ENCODE peak calls at places on chromosomes 13 and 19, in seven cellular contexts. One of them, this sample, is unnamed.
A peak's percentile ranks its signal among the peaks of the same experiment; 100 is the strongest.

GRCh38 chr19:3098515-3099346 is 4.6 kb downstream of the GNA11 start:
- DNase-seq in cardiac muscle cell: peak; percentile 26
- DNase-seq in brain microvascular endothelial cell: no peak
- DNase-seq in H1: peak; percentile 44
- DNase-seq in heart left ventricle: peak; percentile 85
- DNase-seq in RWPE1: no peak
- DNase-seq in GM12878: no peak
- DNase-seq in this sample: no peak

GRCh38 chr19:10044390-10044789 is 31.1 kb downstream of the RDH8 start:
- DNase-seq in heart left ventricle: no peak
- DNase-seq in H1: no peak
- DNase-seq in brain microvascular endothelial cell: no peak
- DNase-seq in RWPE1: peak; percentile 44
- DNase-seq in GM12878: no peak
- DNase-seq in cardiac muscle cell: no peak
- DNase-seq in this sample: no peak

GRCh38 chr13:113049521-113049941 is 56.1 kb upstream of the F7 start:
- DNase-seq in RWPE1: no peak
- DNase-seq in brain microvascular endothelial cell: no peak
- DNase-seq in heart left ventricle: peak; percentile 44
- DNase-seq in cardiac muscle cell: no peak
- DNase-seq in H1: no peak
- DNase-seq in GM12878: no peak
- DNase-seq in this sample: no peak

GRCh38 chr19:40689339-40690049 is 957 bp downstream of the NUMBL start:
- DNase-seq in brain microvascular endothelial cell: peak; percentile 20
- DNase-seq in H1: peak; percentile 58
- DNase-seq in RWPE1: no peak
- DNase-seq in GM12878: no peak
- DNase-seq in cardiac muscle cell: no peak
- DNase-seq in heart left ventricle: peak; percentile 50
- DNase-seq in this sample: no peak

GRCh38 chr19:57321164-57321563 is 892 bp downstream of the ZNF543 start:
- DNase-seq in GM12878: no peak
- DNase-seq in brain microvascular endothelial cell: no peak
- DNase-seq in H1: no peak
- DNase-seq in heart left ventricle: no peak
- DNase-seq in RWPE1: no peak
- DNase-seq in cardiac muscle cell: no peak
- DNase-seq in this sample: no peak

GRCh38 chr13:102440259-102440936 is 38.5 kb upstream of the FGF14 start:
- DNase-seq in GM12878: peak; percentile 52
- DNase-seq in heart left ventricle: no peak
- DNase-seq in RWPE1: peak; percentile 29
- DNase-seq in H1: no peak
- DNase-seq in cardiac muscle cell: no peak
- DNase-seq in brain microvascular endothelial cell: no peak
- DNase-seq in this sample: no peak

GRCh38 chr13:42071667-42072419 is 23.4 kb downstream of the DGKH start:
- DNase-seq in GM12878: no peak
- DNase-seq in H1: no peak
- DNase-seq in brain microvascular endothelial cell: peak; percentile 68
- DNase-seq in cardiac muscle cell: peak; percentile 66
- DNase-seq in heart left ventricle: no peak
- DNase-seq in RWPE1: no peak
- DNase-seq in this sample: no peak

GRCh38 chr19:56660381-56661105 is 11.0 kb downstream of the ZNF835 start:
- DNase-seq in H1: no peak
- DNase-seq in cardiac muscle cell: no peak
- DNase-seq in heart left ventricle: peak; percentile 33
- DNase-seq in RWPE1: no peak
- DNase-seq in brain microvascular endothelial cell: no peak
- DNase-seq in GM12878: no peak
- DNase-seq in this sample: no peak

GRCh38 chr13:114070098-114070799 is 62.2 kb downstream of the RASA3 start:
- DNase-seq in heart left ventricle: peak; percentile 16
- DNase-seq in RWPE1: no peak
- DNase-seq in H1: no peak
- DNase-seq in cardiac muscle cell: no peak
- DNase-seq in GM12878: no peak
- DNase-seq in brain microvascular endothelial cell: no peak
- DNase-seq in this sample: no peak

GRCh38 chr19:48617146-48617937 is 1.6 kb downstream of the RPL18 start:
- DNase-seq in heart left ventricle: no peak
- DNase-seq in cardiac muscle cell: peak; percentile 61
- DNase-seq in brain microvascular endothelial cell: no peak
- DNase-seq in RWPE1: no peak
- DNase-seq in H1: no peak
- DNase-seq in GM12878: no peak
- DNase-seq in this sample: no peak

GRCh38 chr19:42284066-42284501 is 15.0 kb downstream of the CIC start:
- DNase-seq in heart left ventricle: peak; percentile 87
- DNase-seq in H1: no peak
- DNase-seq in RWPE1: peak; percentile 87
- DNase-seq in cardiac muscle cell: peak; percentile 88
- DNase-seq in GM12878: no peak
- DNase-seq in brain microvascular endothelial cell: no peak
- DNase-seq in this sample: no peak

GRCh38 chr19:43639507-43640423 is at the start of gene CADM4:
- DNase-seq in RWPE1: peak; percentile 43
- DNase-seq in H1: peak; percentile 66
- DNase-seq in heart left ventricle: peak; percentile 38
- DNase-seq in cardiac muscle cell: no peak
- DNase-seq in brain microvascular endothelial cell: no peak
- DNase-seq in GM12878: no peak
- DNase-seq in this sample: no peak

GRCh38 chr13:93279982-93280381 is 53.4 kb downstream of the GPC6 start:
- DNase-seq in heart left ventricle: no peak
- DNase-seq in H1: no peak
- DNase-seq in RWPE1: no peak
- DNase-seq in brain microvascular endothelial cell: no peak
- DNase-seq in cardiac muscle cell: no peak
- DNase-seq in GM12878: no peak
- DNase-seq in this sample: no peak

GRCh38 chr13:98429531-98429930 is 147.4 kb downstream of the STK24 start:
- DNase-seq in RWPE1: no peak
- DNase-seq in GM12878: no peak
- DNase-seq in heart left ventricle: no peak
- DNase-seq in H1: no peak
- DNase-seq in brain microvascular endothelial cell: no peak
- DNase-seq in cardiac muscle cell: no peak
- DNase-seq in this sample: no peak
- TF ChIP-seq CTCF in RWPE1: no peak
- TF ChIP-seq CTCF in GM12878: no peak
- TF ChIP-seq CTCF in heart left ventricle: no peak
- TF ChIP-seq CTCF in H1: no peak
- TF ChIP-seq CTCF in brain microvascular endothelial cell: no peak
- TF ChIP-seq CTCF in cardiac muscle cell: no peak
- TF ChIP-seq CTCF in this sample: no peak

GRCh38 chr13:50744261-50744660 is 99.2 kb downstream of the DLEU7 start:
- DNase-seq in cardiac muscle cell: no peak
- DNase-seq in brain microvascular endothelial cell: no peak
- DNase-seq in H1: no peak
- DNase-seq in GM12878: no peak
- DNase-seq in heart left ventricle: no peak
- DNase-seq in RWPE1: no peak
- DNase-seq in this sample: no peak
- H3K27ac ChIP-seq in cardiac muscle cell: no peak overlapping the region
- H3K27ac ChIP-seq in brain microvascular endothelial cell: no peak overlapping the region
- H3K27ac ChIP-seq in H1: no peak overlapping the region
- H3K27ac ChIP-seq in GM12878: no peak overlapping the region
- H3K27ac ChIP-seq in heart left ventricle: no peak overlapping the region
- H3K27ac ChIP-seq in RWPE1: no peak overlapping the region
- H3K27ac ChIP-seq in this sample: no peak overlapping the region

GRCh38 chr19:8525401-8525684 is 11.4 kb upstream of the ZNF414 start:
- DNase-seq in H1: peak; percentile 99
- DNase-seq in RWPE1: no peak
- DNase-seq in heart left ventricle: no peak
- DNase-seq in GM12878: no peak
- DNase-seq in cardiac muscle cell: no peak
- DNase-seq in brain microvascular endothelial cell: no peak
- DNase-seq in this sample: no peak
- TF ChIP-seq CTCF in H1: peak; percentile 69
- TF ChIP-seq CTCF in RWPE1: no peak
- TF ChIP-seq CTCF in heart left ventricle: peak; percentile 46
- TF ChIP-seq CTCF in GM12878: no peak
- TF ChIP-seq CTCF in cardiac muscle cell: peak; percentile 31
- TF ChIP-seq CTCF in brain microvascular endothelial cell: peak; percentile 41
- TF ChIP-seq CTCF in this sample: no peak

DNA sequence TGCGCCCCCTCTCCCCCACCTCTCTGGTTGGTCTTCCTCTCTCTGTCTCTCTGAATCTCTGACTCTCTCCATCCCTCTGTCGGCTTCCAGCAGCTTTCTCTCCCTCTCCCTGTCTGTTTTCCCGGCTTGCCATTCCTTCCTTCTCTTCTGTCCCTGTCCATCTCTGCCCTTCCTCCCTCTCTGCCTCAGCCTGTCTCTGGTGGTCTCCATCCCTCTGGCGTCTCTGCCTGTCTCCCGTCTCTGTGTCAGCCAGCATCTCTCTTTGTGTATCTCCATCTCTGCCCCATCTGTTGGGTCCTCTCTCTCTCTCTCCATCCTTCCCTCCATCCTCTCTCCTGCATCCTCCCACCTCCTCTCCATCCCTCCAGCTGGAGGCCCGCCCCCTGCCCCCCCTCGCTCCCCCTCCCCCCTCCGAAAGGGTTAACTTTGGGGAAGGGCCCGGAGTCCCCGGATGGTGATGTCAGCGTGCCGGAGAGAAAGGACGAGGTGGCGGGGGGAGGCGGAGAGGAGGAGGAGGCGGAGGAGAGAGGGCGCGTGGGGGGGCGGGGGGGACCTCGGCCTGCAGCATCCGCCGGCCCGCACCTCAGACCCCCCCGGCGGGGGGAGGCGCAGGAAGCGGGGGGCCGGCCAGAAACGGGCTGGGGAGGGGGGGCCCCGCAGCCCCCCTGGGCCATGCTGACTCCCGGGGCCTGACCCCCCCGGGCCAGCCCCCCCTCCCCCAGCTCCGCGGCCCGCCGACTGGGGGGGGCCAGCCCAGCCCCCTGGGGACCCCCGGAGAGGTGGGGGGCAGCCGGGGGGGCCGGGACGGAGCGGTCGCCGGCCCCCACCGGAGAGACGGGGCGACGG is at the start of gene BRSK1:
- DNase-seq in H1: peak; percentile 86
- DNase-seq in RWPE1: no peak
- DNase-seq in heart left ventricle: peak; percentile 73
- DNase-seq in cardiac muscle cell: peak; percentile 70
- DNase-seq in GM12878: no peak
- DNase-seq in brain microvascular endothelial cell: peak; percentile 40
- DNase-seq in this sample: no peak
- H3K27ac ChIP-seq in H1: no peak within 1 kb of the TSS
- H3K27ac ChIP-seq in RWPE1: peak within 1 kb of the TSS; percentile 71
- H3K27ac ChIP-seq in heart left ventricle: peak within 1 kb of the TSS; percentile 83
- H3K27ac ChIP-seq in cardiac muscle cell: peak within 1 kb of the TSS; percentile 87
- H3K27ac ChIP-seq in GM12878: no peak within 1 kb of the TSS
- H3K27ac ChIP-seq in brain microvascular endothelial cell: no peak within 1 kb of the TSS
- H3K27ac ChIP-seq in this sample: peak within 1 kb of the TSS; percentile 87

GRCh38 chr13:107203146-107203847 is 635.4 kb upstream of the ARGLU1 start:
- DNase-seq in heart left ventricle: no peak
- DNase-seq in brain microvascular endothelial cell: peak; percentile 15
- DNase-seq in H1: peak; percentile 60
- DNase-seq in cardiac muscle cell: peak; percentile 59
- DNase-seq in RWPE1: no peak
- DNase-seq in GM12878: no peak
- DNase-seq in this sample: no peak
- TF ChIP-seq CTCF in heart left ventricle: peak; percentile 45
- TF ChIP-seq CTCF in brain microvascular endothelial cell: peak; percentile 61
- TF ChIP-seq CTCF in H1: peak; percentile 69
- TF ChIP-seq CTCF in cardiac muscle cell: peak; percentile 47
- TF ChIP-seq CTCF in RWPE1: no peak
- TF ChIP-seq CTCF in GM12878: peak; percentile 23
- TF ChIP-seq CTCF in this sample: peak; percentile 39

GRCh38 chr19:308471-309205 is 17.4 kb upstream of the PLPP2 start:
- DNase-seq in RWPE1: no peak
- DNase-seq in H1: no peak
- DNase-seq in brain microvascular endothelial cell: no peak
- DNase-seq in cardiac muscle cell: no peak
- DNase-seq in heart left ventricle: no peak
- DNase-seq in GM12878: no peak
- DNase-seq in this sample: no peak

GRCh38 chr19:311813-312261 is 20.6 kb upstream of the PLPP2 start:
- DNase-seq in heart left ventricle: no peak
- DNase-seq in brain microvascular endothelial cell: no peak
- DNase-seq in RWPE1: no peak
- DNase-seq in cardiac muscle cell: no peak
- DNase-seq in H1: no peak
- DNase-seq in GM12878: no peak
- DNase-seq in this sample: no peak

GRCh38 chr19:309206-309565 is 18.0 kb upstream of the PLPP2 start:
- DNase-seq in H1: no peak
- DNase-seq in cardiac muscle cell: no peak
- DNase-seq in GM12878: no peak
- DNase-seq in heart left ventricle: no peak
- DNase-seq in RWPE1: no peak
- DNase-seq in brain microvascular endothelial cell: no peak
- DNase-seq in this sample: no peak

GRCh38 chr19:310141-310651 is 19.0 kb upstream of the PLPP2 start:
- DNase-seq in cardiac muscle cell: no peak
- DNase-seq in brain microvascular endothelial cell: no peak
- DNase-seq in H1: no peak
- DNase-seq in RWPE1: no peak
- DNase-seq in heart left ventricle: peak; percentile 16
- DNase-seq in GM12878: no peak
- DNase-seq in this sample: no peak

DNA sequence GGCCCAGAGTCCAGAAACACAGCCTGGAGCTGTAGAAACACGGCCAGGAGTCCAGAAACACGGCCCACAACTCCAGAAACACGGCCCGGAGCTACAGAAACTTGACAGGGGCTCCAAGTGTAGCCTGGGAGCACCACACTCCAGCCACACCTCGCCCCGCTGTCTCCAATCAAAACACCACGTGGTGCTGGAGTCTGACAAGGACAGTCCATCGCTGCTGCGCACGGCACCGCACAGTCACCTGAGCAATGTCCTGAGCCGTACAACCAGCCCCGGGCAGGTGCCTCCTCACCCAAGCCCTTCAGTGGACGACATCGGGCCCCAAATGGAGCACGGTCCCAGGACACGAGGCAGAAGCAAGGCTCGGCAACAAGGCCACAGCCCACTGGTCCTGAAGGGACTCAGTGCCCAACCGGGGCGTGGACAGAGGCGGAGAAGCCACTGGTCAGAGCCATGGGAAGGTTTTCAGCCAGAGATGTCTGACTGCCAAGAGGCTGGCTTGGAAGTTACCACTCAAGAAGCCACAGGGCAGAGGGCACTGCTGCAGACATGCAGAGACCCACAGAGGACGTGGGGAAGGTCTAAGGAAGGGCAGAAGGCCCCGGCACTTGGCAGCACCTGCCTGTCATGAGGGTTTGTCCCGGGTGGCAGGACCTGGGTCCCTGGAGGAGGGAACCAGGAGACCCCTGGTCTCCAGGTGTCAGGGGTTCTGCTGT is 19.7 kb upstream of the PLPP2 start:
- DNase-seq in cardiac muscle cell: no peak
- DNase-seq in RWPE1: no peak
- DNase-seq in brain microvascular endothelial cell: no peak
- DNase-seq in H1: no peak
- DNase-seq in heart left ventricle: no peak
- DNase-seq in GM12878: no peak
- DNase-seq in this sample: no peak
- H3K27ac ChIP-seq in cardiac muscle cell: no peak overlapping the region
- H3K27ac ChIP-seq in RWPE1: no peak overlapping the region
- H3K27ac ChIP-seq in brain microvascular endothelial cell: no peak overlapping the region
- H3K27ac ChIP-seq in H1: no peak overlapping the region
- H3K27ac ChIP-seq in heart left ventricle: peak overlapping the region; percentile 86
- H3K27ac ChIP-seq in GM12878: no peak overlapping the region
- H3K27ac ChIP-seq in this sample: peak overlapping the region; percentile 9

This sample was measured in esophagus squamous epithelium.